ENCODE peak calls at places on chromosomes 3 and 15, in ten cellular contexts. V, O, C, K, G, J, Q, U, L and X are unnamed samples.

GRCh38 chr15:58246041-58246440 is 107.9 kb downstream of the AQP9 start:
- DNase-seq in Q (no peak), L (no peak), U (no peak), J (no peak), C (no peak), V (no peak), G (no peak), K (no peak), O (no peak), X (no peak)

GRCh38 chr3:123702720-123703119 is 117.9 kb upstream of the HACD2 start:
- DNase-seq in C (no peak), V (no peak), O (no peak), K (no peak), G (no peak), Q (no peak), L (no peak), J (no peak), U (no peak), X (no peak)

GRCh38 chr15:67534360-67534759 is 8.1 kb upstream of the MAP2K5 start:
- DNase-seq in V (no peak), Q (no peak), K (no peak), L (no peak), C (no peak), G (no peak), O (no peak), U (no peak), J (no peak), X (no peak)

GRCh38 chr3:40980467-40980866 is 218.8 kb upstream of the CTNNB1 start:
- DNase-seq in J (no peak), G (no peak), C (no peak), Q (no peak), K (no peak), O (no peak), L (no peak), U (no peak), V (no peak), X (no peak)

GRCh38 chr3:170513674-170514073 is 72.2 kb downstream of the SLC7A14 start:
- DNase-seq in K (no peak), L (no peak), O (no peak), U (no peak), C (no peak), Q (no peak), V (no peak), G (no peak), J (no peak), X (no peak)

GRCh38 chr3:109081746-109082510 is 36.0 kb downstream of the MORC1 start:
- DNase-seq in Q (no peak), C (peak), U (peak), O (no peak), V (no peak), G (peak), K (peak), J (no peak), L (peak), X (peak)

GRCh38 chr3:99896482-99896881 is 78.8 kb downstream of the CMSS1 start:
- DNase-seq in Q (no peak), O (no peak), U (no peak), K (no peak), C (no peak), J (no peak), G (no peak), L (no peak), V (no peak), X (no peak)

GRCh38 chr3:111538687-111539086 is 3.3 kb upstream of the CD96 start:
- DNase-seq in O (no peak), J (no peak), V (no peak), K (peak), C (no peak), U (no peak), L (no peak), Q (no peak), G (no peak), X (peak)

GRCh38 chr3:28326458-28326926 is 22.0 kb upstream of the ZCWPW2 start:
- DNase-seq in J (no peak), L (no peak), V (no peak), Q (no peak), G (no peak), O (no peak), K (no peak), C (no peak), U (no peak), X (no peak)

GRCh38 chr15:63501256-63502089 is 2.9 kb upstream of the USP3 start:
- DNase-seq in U (peak), C (peak), J (no peak), L (no peak), K (peak), V (peak), O (peak), Q (peak), G (peak), X (peak)

GRCh38 chr3:123385072-123385471 is 63.8 kb downstream of the ADCY5 start:
- DNase-seq in C (no peak), V (peak), U (peak), L (peak), Q (no peak), K (no peak), J (no peak), O (peak), G (peak), X (no peak)

GRCh38 chr3:84175449-84175848 is 783.3 kb upstream of the CADM2 start:
- DNase-seq in Q (no peak), G (no peak), J (no peak), V (no peak), K (no peak), U (no peak), C (no peak), L (no peak), O (no peak), X (no peak)

GRCh38 chr15:90664650-90665287 is 52.4 kb upstream of the BLM start:
- DNase-seq in K (peak), J (no peak), G (peak), L (peak), U (peak), C (peak), V (peak), O (no peak), Q (peak), X (no peak)

GRCh38 chr3:189122526-189123205 is 49.1 kb upstream of the TPRG1 start:
- DNase-seq in J (no peak), K (peak), O (no peak), C (no peak), V (no peak), Q (no peak), G (no peak), L (no peak), U (no peak), X (no peak)

GRCh38 chr3:187969581-187969950 is 184.4 kb upstream of the LPP start:
- DNase-seq in O (no peak), C (no peak), V (no peak), L (no peak), G (no peak), J (no peak), U (no peak), K (no peak), Q (no peak), X (no peak)

GRCh38 chr3:67000006-67000405 is 1.9 kb downstream of the KBTBD8 start:
- DNase-seq in U (no peak), J (no peak), Q (no peak), L (no peak), V (no peak), O (no peak), K (peak), C (no peak), G (no peak), X (no peak)

GRCh38 chr3:50189274-50189673 is 2.1 kb upstream of the GNAT1 start:
- DNase-seq in L (peak), J (peak), U (peak), V (no peak), Q (peak), K (peak), G (peak), C (peak), O (peak), X (no peak)

GRCh38 chr15:90145259-90145658 is 43.0 kb upstream of the IDH2 start:
- DNase-seq in L (no peak), K (no peak), J (no peak), V (no peak), C (no peak), Q (no peak), U (no peak), G (no peak), O (no peak), X (no peak)

GRCh38 chr15:88890495-88890894 is 4.8 kb downstream of the HAPLN3 start:
- DNase-seq in C (no peak), U (no peak), Q (no peak), J (no peak), O (no peak), L (no peak), V (no peak), K (no peak), G (no peak), X (no peak)

GRCh38 chr3:14780927-14781507 is 37.7 kb upstream of the FGD5 start:
- DNase-seq in K (peak), U (peak), J (peak), V (peak), O (no peak), Q (peak), G (peak), C (peak), L (peak), X (no peak)

GRCh38 chr3:162082516-162082915 is 585.9 kb downstream of the OTOL1 start:
- DNase-seq in K (no peak), J (no peak), G (no peak), L (no peak), V (no peak), U (no peak), O (no peak), Q (no peak), C (no peak), X (no peak)

GRCh38 chr15:48751595-48751994 is 59.3 kb downstream of the CEP152 start:
- DNase-seq in U (no peak), J (no peak), C (no peak), G (no peak), Q (no peak), K (no peak), O (no peak), L (no peak), V (no peak), X (no peak)

GRCh38 chr3:46670891-46671427 is 22.5 kb downstream of the ALS2CL start:
- DNase-seq in Q (peak), U (no peak), C (no peak), V (peak), O (no peak), G (no peak), L (peak), J (no peak), K (no peak), X (no peak)

GRCh38 chr3:39639344-39640236 is 169.8 kb upstream of the MYRIP start:
- DNase-seq in K (peak), V (no peak), J (no peak), L (no peak), Q (no peak), U (no peak), O (no peak), G (peak), C (peak), X (peak)

GRCh38 chr3:49702672-49703071 is 13.3 kb downstream of the RNF123 start:
- DNase-seq in G (no peak), K (no peak), O (no peak), J (no peak), Q (no peak), L (no peak), C (no peak), V (no peak), U (no peak), X (no peak)

GRCh38 chr15:62415498-62415897 is 250.4 kb upstream of the C2CD4B start:
- DNase-seq in G (no peak), K (no peak), V (no peak), O (no peak), L (no peak), U (no peak), J (no peak), C (no peak), Q (no peak), X (no peak)

DNA sequence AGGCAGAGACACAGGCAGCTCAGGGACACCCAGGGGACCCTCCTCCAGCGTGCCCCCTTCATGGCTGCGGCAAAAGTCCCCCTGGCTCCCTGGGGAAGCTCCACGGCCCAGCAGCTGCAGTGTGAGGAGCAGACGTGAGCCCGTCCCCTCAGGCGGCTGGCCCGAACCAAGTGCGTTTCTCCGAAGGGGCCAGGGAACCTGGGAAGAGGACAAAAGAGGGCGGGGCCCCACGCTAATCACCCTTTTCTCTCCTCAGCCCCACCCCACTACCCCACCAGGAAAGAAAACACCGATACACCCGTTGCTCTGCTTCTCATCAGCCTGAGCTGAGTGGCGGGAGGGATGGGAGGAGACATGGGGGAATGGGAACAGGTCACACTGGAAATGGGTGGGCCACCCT is at the start of gene MUC4:
- DNase-seq in U (peak), O (no peak), G (no peak), J (no peak), V (no peak), Q (no peak), K (no peak), L (no peak), C (no peak), X (no peak)
- H3K4me3 ChIP-seq in U (peak), O (no peak), G (no peak), J (no peak), V (no peak), Q (no peak), K (no peak), L (no peak), C (no peak), X (no peak)

GRCh38 chr3:158261371-158261991 is 151.6 kb downstream of the RSRC1 start:
- DNase-seq in J (no peak), K (no peak), L (no peak), O (no peak), C (no peak), Q (no peak), U (no peak), G (no peak), V (no peak), X (no peak)
- TF ChIP-seq CTCF in J (peak), K (no peak), L (no peak), O (no peak), C (no peak), Q (no peak), U (no peak), G (no peak), V (no peak), X (no peak)

GRCh38 chr3:180116658-180117057 is 79.9 kb upstream of the PEX5L start:
- DNase-seq in G (no peak), L (no peak), Q (no peak), U (no peak), V (no peak), K (no peak), C (no peak), J (no peak), O (no peak), X (no peak)
- H3K4me3 ChIP-seq in G (no peak), L (no peak), Q (no peak), U (no peak), V (no peak), K (no peak), C (no peak), J (no peak), O (no peak), X (no peak)

GRCh38 chr3:76651784-76652183 is 388.1 kb upstream of the ROBO2 start:
- DNase-seq in K (no peak), U (no peak), G (no peak), L (no peak), Q (no peak), C (no peak), V (no peak), J (no peak), O (no peak), X (no peak)
- TF ChIP-seq CTCF in K (no peak), U (no peak), G (no peak), L (no peak), Q (no peak), C (no peak), V (no peak), J (no peak), O (no peak), X (no peak)

GRCh38 chr15:73996939-73997338 is 2.4 kb downstream of the PML start:
- DNase-seq in L (no peak), K (peak), O (no peak), C (no peak), Q (no peak), U (no peak), G (peak), J (no peak), V (no peak), X (no peak)
- H3K4me3 ChIP-seq in L (no peak), K (peak), O (peak), C (no peak), Q (peak), U (peak), G (peak), J (no peak), V (peak), X (peak)

DNA sequence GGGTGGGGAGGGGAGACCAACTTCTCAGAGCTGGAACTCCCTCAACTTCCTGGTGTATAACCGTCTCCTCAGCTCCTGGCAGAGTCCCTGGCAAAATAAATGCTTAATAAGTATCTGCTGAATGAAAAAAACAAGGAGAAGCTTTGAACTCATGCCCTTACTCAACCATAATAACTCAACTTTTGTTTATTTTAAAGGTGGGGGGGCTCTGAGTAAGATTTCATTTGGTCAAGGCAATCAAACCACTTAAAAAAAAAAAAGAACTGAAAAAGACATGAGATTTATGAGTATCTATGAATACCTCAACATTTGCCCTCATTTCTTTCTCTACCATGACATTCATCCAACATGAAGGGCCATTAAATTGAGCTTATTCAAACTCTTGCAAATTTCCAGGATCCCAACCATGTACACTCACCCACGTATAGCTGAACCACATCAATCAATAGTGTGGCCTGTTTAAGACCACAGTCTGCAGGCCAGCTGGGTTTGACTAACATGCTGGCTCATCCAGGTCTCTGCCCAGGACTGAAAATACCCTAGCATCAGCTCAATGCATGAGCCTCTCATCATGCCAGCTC is 157.9 kb downstream of the FOXP1 start:
- DNase-seq in L (no peak), V (no peak), G (no peak), K (peak), O (no peak), Q (no peak), J (no peak), U (no peak), C (no peak), X (peak)
- TF ChIP-seq CTCF in L (no peak), V (no peak), G (no peak), K (no peak), O (no peak), Q (no peak), J (no peak), U (no peak), C (no peak), X (no peak)